ENCODE peak calls at places on chromosomes 11 and 22, in five cellular contexts. N is HTR-8/SVneo; Q is adrenal gland; X is stimulated activated CD4-positive, alpha-beta T cell treated with anti-CD3 and anti-CD28 coated beads, Interleukin-12 subunit alpha, Interleukin-12 subunit beta, amount 100 ng/mL, for 24 hours; L is endothelial cell. K is an unnamed sample.

GRCh38 chr11:23727821-23728220 is 769.0 kb upstream of the LUZP2 start:
- DNase-seq in N (peak; percentile 42), Q (no peak), X (no peak), L (no peak), K (no peak)

GRCh38 chr11:33735426-33736147 is 636 bp downstream of the CD59 start:
- DNase-seq in N (no peak), Q (peak; percentile 62), X (no peak), L (no peak), K (peak; percentile 34)

GRCh38 chr11:78961938-78962701 is 387.5 kb upstream of the NARS2 start:
- DNase-seq in N (no peak), Q (peak; percentile 80), X (no peak), L (peak; percentile 71), K (no peak)

GRCh38 chr11:114984611-114985163 is 306.4 kb downstream of the NXPE2 start:
- DNase-seq in N (no peak), Q (peak; percentile 54), X (no peak), L (no peak), K (no peak)

GRCh38 chr11:77151804-77152513 is 23.9 kb downstream of the MYO7A start:
- DNase-seq in N (no peak), Q (no peak), X (no peak), L (no peak), K (no peak)

GRCh38 chr11:416757-417621 is 2.2 kb upstream of the SIGIRR start:
- DNase-seq in N (no peak), Q (no peak), X (no peak), L (no peak), K (no peak)

GRCh38 chr11:119505861-119506260 is 82.9 kb upstream of the THY1 start:
- DNase-seq in N (no peak), Q (peak; percentile 89), X (no peak), L (no peak), K (no peak)

GRCh38 chr11:85867751-85868150 is 12.6 kb downstream of the CCDC83 start:
- DNase-seq in N (no peak), Q (no peak), X (no peak), L (no peak), K (no peak)

GRCh38 chr11:8384199-8384821 is 120.6 kb upstream of the LMO1 start:
- DNase-seq in N (no peak), Q (peak; percentile 88), X (no peak), L (peak; percentile 19), K (no peak)

GRCh38 chr11:103661185-103661584 is 375.3 kb upstream of the DDI1 start:
- DNase-seq in N (no peak), Q (no peak), X (no peak), L (no peak), K (no peak)

GRCh38 chr11:8566613-8567210 is 27.3 kb downstream of the STK33 start:
- DNase-seq in N (peak; percentile 9), Q (no peak), X (no peak), L (no peak), K (peak; percentile 23)

GRCh38 chr11:69149646-69150045 is 6.1 kb upstream of the SMIM38 start:
- DNase-seq in N (no peak), Q (no peak), X (no peak), L (no peak), K (no peak)

GRCh38 chr11:92826136-92826535 is 143.3 kb upstream of the MTNR1B start:
- DNase-seq in N (no peak), Q (no peak), X (no peak), L (no peak), K (no peak)

GRCh38 chr11:66820381-66820780 is 22.9 kb upstream of the RCE1 start:
- DNase-seq in N (no peak), Q (no peak), X (no peak), L (no peak), K (no peak)

GRCh38 chr11:63768232-63769043 is at the start of gene ZFTA:
- DNase-seq in N (peak; percentile 80), Q (peak; percentile 74), X (no peak), L (peak; percentile 83), K (no peak)

GRCh38 chr22:36327922-36328551 is 59.7 kb downstream of the MYH9 start:
- DNase-seq in N (no peak), Q (peak; percentile 71), X (no peak), L (no peak), K (no peak)